ENCODE peak calls at places on chromosomes 2 and 18, in four cellular contexts. A is fibroblast of lung, Q is epithelial cell of esophagus, W is prostate gland. R is an unnamed sample.

GRCh38 chr18:79681484-79682387 is 2.1 kb downstream of the CTDP1 start:
- DNase-seq in A (no peak), Q (no peak), W (peak), R (no peak)

GRCh38 chr2:109409347-109410020 is 204.3 kb downstream of the SEPTIN10 start:
- DNase-seq in A (no peak), Q (peak), W (no peak), R (no peak)

GRCh38 chr18:72086421-72086820 is 457.7 kb downstream of the CBLN2 start:
- DNase-seq in A (peak), Q (peak), W (no peak), R (no peak)

GRCh38 chr18:49731421-49731841 is 81.9 kb downstream of the ACAA2 start:
- DNase-seq in A (no peak), Q (peak), W (no peak), R (no peak)

GRCh38 chr2:57842531-57842930 is 204.1 kb upstream of the VRK2 start:
- DNase-seq in A (peak), Q (peak), W (no peak), R (no peak)

GRCh38 chr2:84797271-84797670 is 83.6 kb downstream of the TRABD2A start:
- DNase-seq in A (no peak), Q (no peak), W (no peak), R (no peak)

GRCh38 chr2:2291500-2292260 is 39.4 kb downstream of the MYT1L start:
- DNase-seq in A (no peak), Q (no peak), W (peak), R (no peak)

GRCh38 chr2:162197095-162197825 is 45.2 kb upstream of the GCG start:
- DNase-seq in A (peak), Q (peak), W (no peak), R (no peak)

GRCh38 chr2:172066394-172066863 is 18.9 kb upstream of the DLX1 start:
- DNase-seq in A (no peak), Q (no peak), W (no peak), R (no peak)

GRCh38 chr2:138115664-138116063 is 151.4 kb downstream of the HNMT start:
- DNase-seq in A (peak), Q (peak), W (no peak), R (no peak)

GRCh38 chr18:62179213-62179612 is 7.6 kb downstream of the PIGN start:
- DNase-seq in A (no peak), Q (no peak), W (no peak), R (no peak)

GRCh38 chr2:102245266-102246151 is 58.7 kb downstream of the IL1RL2 start:
- DNase-seq in A (peak), Q (no peak), W (no peak), R (peak)

GRCh38 chr2:45216118-45216517 is 206.9 kb upstream of the SIX2 start:
- DNase-seq in A (no peak), Q (no peak), W (no peak), R (no peak)

GRCh38 chr2:189407161-189407943 is 33.9 kb upstream of the WDR75 start:
- DNase-seq in A (peak), Q (peak), W (no peak), R (peak)

GRCh38 chr2:119252186-119253113 is 28.8 kb downstream of the STEAP3 start:
- DNase-seq in A (peak), Q (peak), W (no peak), R (peak)

GRCh38 chr2:52414596-52414995 is 1353.0 kb upstream of the CHAC2 start:
- DNase-seq in A (no peak), Q (peak), W (no peak), R (no peak)

GRCh38 chr2:112749755-112750559 is 14.5 kb downstream of the CKAP2L start:
- DNase-seq in A (peak), Q (peak), W (peak), R (peak)

GRCh38 chr2:18910843-18911242 is 321.5 kb upstream of the NT5C1B start:
- DNase-seq in A (peak), Q (peak), W (no peak), R (peak)

GRCh38 chr2:170340693-170341068 is 162.7 kb downstream of the MYO3B start:
- DNase-seq in A (no peak), Q (no peak), W (no peak), R (no peak)

GRCh38 chr2:97664636-97664970 is 759 bp upstream of the ACTR1B start:
- DNase-seq in A (no peak), Q (no peak), W (no peak), R (no peak)

GRCh38 chr2:43038034-43038719 is 188.2 kb downstream of the ZFP36L2 start:
- DNase-seq in A (peak), Q (no peak), W (no peak), R (no peak)

GRCh38 chr2:207184768-207185167 is 19.0 kb upstream of the KLF7 start:
- DNase-seq in A (no peak), Q (peak), W (no peak), R (no peak)

GRCh38 chr2:189442468-189442867 is 1.2 kb downstream of the WDR75 start:
- DNase-seq in A (no peak), Q (no peak), W (no peak), R (no peak)

GRCh38 chr2:64651590-64651989 is 2.1 kb downstream of the SERTAD2 start:
- DNase-seq in A (no peak), Q (no peak), W (peak), R (no peak)

GRCh38 chr2:194166818-194167217 is 1490.2 kb upstream of the SLC39A10 start:
- DNase-seq in A (peak), Q (peak), W (no peak), R (no peak)

GRCh38 chr2:239991689-239992314 is 33.3 kb downstream of the NDUFA10 start:
- DNase-seq in A (peak), Q (peak), W (peak), R (peak)

GRCh38 chr2:174442546-174443510 is 44.0 kb downstream of the GPR155 start:
- DNase-seq in A (peak), Q (peak), W (no peak), R (peak)

GRCh38 chr2:53826587-53827397 is 33.0 kb downstream of the GPR75 start:
- DNase-seq in A (peak), Q (peak), W (peak), R (no peak)

GRCh38 chr2:183117226-183117625 is 7.0 kb upstream of the NUP35 start:
- DNase-seq in A (no peak), Q (no peak), W (no peak), R (no peak)

GRCh38 chr18:52422985-52423601 is 83.1 kb downstream of the DCC start:
- DNase-seq in A (no peak), Q (no peak), W (no peak), R (no peak)

GRCh38 chr2:202104286-202104870 is 31.3 kb downstream of the KIAA2012 start:
- DNase-seq in A (peak), Q (peak), W (no peak), R (no peak)

GRCh38 chr2:55550368-55551102 is 31.0 kb downstream of the CFAP36 start:
- DNase-seq in A (peak), Q (peak), W (no peak), R (peak)

GRCh38 chr2:240649331-240649730 is 24.1 kb downstream of the GPR35 start:
- DNase-seq in A (no peak), Q (no peak), W (no peak), R (no peak)

GRCh38 chr2:172834881-172835280 is 99.2 kb downstream of the RAPGEF4 start:
- DNase-seq in A (no peak), Q (no peak), W (no peak), R (no peak)

GRCh38 chr18:6785001-6785400 is 55.5 kb downstream of the ARHGAP28 start:
- DNase-seq in A (no peak), Q (no peak), W (no peak), R (no peak)

GRCh38 chr2:66794115-66794514 is 359.2 kb downstream of the MEIS1 start:
- DNase-seq in A (no peak), Q (no peak), W (no peak), R (no peak)

GRCh38 chr2:9334722-9335121 is 88.6 kb downstream of the ITGB1BP1 start:
- DNase-seq in A (no peak), Q (no peak), W (no peak), R (no peak)

GRCh38 chr2:9335322-9335754 is 88.0 kb downstream of the ITGB1BP1 start:
- DNase-seq in A (no peak), Q (no peak), W (no peak), R (no peak)

GRCh38 chr2:9332136-9332852 is 91.0 kb downstream of the ITGB1BP1 start:
- DNase-seq in A (no peak), Q (no peak), W (no peak), R (no peak)

GRCh38 chr2:9332853-9333245 is 90.5 kb downstream of the ITGB1BP1 start:
- DNase-seq in A (no peak), Q (no peak), W (no peak), R (no peak)

DNA sequence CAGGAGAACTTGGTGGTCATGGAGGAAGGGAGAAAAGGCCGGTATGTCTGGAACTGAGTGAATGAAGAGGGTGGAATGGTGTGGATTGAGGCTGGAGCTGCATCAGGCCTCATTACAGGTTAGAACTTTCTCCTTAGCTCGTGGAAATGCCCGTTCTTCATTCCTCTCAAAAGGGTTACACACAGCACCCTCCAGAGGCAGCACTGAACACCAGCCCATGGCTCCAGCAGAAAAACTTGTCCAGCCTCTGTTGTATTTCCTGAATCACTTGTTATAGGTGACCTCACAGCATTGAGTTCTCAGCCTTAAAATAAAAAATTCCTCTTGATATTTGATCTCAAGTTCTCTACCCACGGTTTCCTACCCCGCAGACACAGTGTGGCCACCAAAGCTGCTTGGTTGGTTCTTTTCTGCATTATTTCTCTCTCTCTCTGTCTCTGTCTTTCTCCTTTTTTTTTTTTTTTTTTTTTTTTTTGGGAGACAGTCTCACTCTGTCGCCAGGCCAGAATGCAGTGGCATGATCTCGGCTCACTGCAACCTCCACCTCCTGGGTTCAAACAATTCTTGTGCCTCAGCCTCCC is 89.6 kb downstream of the ITGB1BP1 start:
- DNase-seq in A (peak), Q (peak), W (peak), R (no peak)
- TF ChIP-seq CTCF in A (peak), Q (peak), W (peak), R (peak)

GRCh38 chr2:37637122-37637875 is 34.1 kb downstream of the CDC42EP3 start:
- DNase-seq in A (no peak), Q (no peak), W (no peak), R (no peak)
- TF ChIP-seq CTCF in A (no peak), Q (no peak), W (no peak), R (peak)

GRCh38 chr2:74836675-74837401 is 2.9 kb downstream of the HK2 start:
- DNase-seq in A (no peak), Q (no peak), W (no peak), R (no peak)
- TF ChIP-seq CTCF in A (no peak), Q (no peak), W (no peak), R (no peak)

DNA sequence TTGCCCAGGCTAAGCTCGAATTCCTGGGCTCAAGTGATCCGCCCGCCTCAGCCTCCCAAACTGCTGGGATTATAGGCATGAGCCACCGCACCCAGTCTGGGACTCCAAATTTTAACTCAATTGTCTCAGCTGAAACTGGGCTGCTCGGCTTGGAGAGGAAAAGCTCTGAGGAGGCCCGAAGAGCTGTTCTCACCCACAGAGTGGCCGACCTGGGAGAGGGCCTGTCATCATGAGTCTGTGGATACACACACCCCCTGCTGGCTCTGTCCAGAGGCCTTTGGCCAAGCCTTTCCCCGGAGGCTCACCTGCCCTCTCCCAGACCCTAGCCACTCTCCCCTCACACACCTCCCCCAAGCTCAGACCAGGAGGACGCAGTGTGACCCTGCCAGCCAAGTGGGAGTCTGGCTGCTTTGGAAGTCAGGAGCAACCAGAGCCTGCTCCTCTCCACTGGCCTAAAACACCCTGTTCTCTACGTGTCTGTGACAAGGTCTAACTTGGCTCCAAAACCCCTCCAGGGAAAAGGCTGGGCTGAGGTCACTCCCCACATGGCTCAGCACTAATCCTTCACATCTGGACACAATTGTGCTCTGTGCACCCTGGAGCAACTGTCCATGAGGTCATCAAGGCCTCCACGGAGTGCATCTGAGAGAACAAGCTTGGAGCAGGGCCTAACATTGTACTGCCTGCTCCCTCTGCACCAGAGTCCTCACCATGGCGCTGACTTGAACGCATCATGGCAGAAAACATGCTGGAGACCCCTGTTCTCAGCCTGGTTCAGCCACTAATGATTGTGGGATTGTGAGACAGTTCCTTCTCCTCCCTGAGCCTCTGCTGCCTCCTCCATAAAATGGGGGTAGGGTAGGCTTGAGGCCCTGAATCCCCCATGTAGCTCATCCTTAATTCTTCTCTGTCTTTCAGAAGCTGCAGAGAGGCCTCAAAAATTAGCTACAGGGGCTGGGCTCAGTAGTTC is 49.9 kb upstream of the RAB6C start:
- DNase-seq in A (no peak), Q (no peak), W (no peak), R (peak)
- TF ChIP-seq CTCF in A (no peak), Q (no peak), W (no peak), R (no peak)

GRCh38 chr2:238220274-238220891 is 16.9 kb upstream of the ILKAP start:
- DNase-seq in A (no peak), Q (no peak), W (no peak), R (no peak)
- TF ChIP-seq CTCF in A (no peak), Q (no peak), W (no peak), R (no peak)

R was measured in AG09319.